ENCODE peak calls at places on chromosomes 7 and 10, in seven cellular contexts. J is GM13977; A is WERI-Rb-1; L is T1000; P is naive thymus-derived CD8-positive, alpha-beta T cell; S is NCI-H1092 treated with DMSO at 0.1 percent for 48 hours; V is GM04504. W is an unnamed sample.

GRCh38 chr10:97028832-97029178 is 157.0 kb downstream of the SLIT1 start:
- DNase-seq in S (no peak), L (no peak), A (no peak), J (no peak), P (no peak), V (no peak), W (no peak)

GRCh38 chr7:44081266-44081748 is 1.0 kb downstream of the POLM start:
- DNase-seq in V (no peak), L (no peak), J (peak; percentile 72), S (no peak), P (peak; percentile 55), A (no peak), W (no peak)

GRCh38 chr7:34488766-34489165 is 169.3 kb upstream of the NPSR1 start:
- DNase-seq in L (no peak), A (no peak), P (no peak), J (no peak), V (no peak), S (no peak), W (no peak)

GRCh38 chr7:150375662-150376521 is 3.2 kb upstream of the ZNF775 start:
- DNase-seq in P (peak; percentile 63), S (no peak), J (no peak), V (no peak), L (no peak), A (no peak), W (no peak)

GRCh38 chr7:86963599-86964230 is 95.7 kb downstream of the ELAPOR2 start:
- DNase-seq in J (no peak), A (no peak), S (no peak), L (no peak), P (no peak), V (peak; percentile 15), W (no peak)

GRCh38 chr7:95547949-95548348 is 48.4 kb downstream of the PDK4 start:
- DNase-seq in P (no peak), J (no peak), L (no peak), S (no peak), V (no peak), A (no peak), W (no peak)

GRCh38 chr7:3892686-3893085 is 591.6 kb downstream of the SDK1 start:
- DNase-seq in P (no peak), L (no peak), S (no peak), V (no peak), J (no peak), A (no peak), W (no peak)

GRCh38 chr10:25191162-25191895 is 16.5 kb downstream of the GPR158 start:
- DNase-seq in L (no peak), S (no peak), V (no peak), A (no peak), J (no peak), P (no peak), W (no peak)

GRCh38 chr10:132929953-132930640 is 12.3 kb downstream of the CFAP46 start:
- DNase-seq in J (peak; percentile 42), V (no peak), P (no peak), L (no peak), A (no peak), S (no peak), W (no peak)

GRCh38 chr10:103548581-103549348 is 55.3 kb downstream of the NEURL1 start:
- DNase-seq in P (no peak), A (no peak), J (no peak), V (no peak), S (peak; percentile 67), L (no peak), W (no peak)

GRCh38 chr10:1368772-1369171 is 312.6 kb downstream of the WDR37 start:
- DNase-seq in J (peak; percentile 69), V (no peak), L (no peak), S (no peak), P (peak; percentile 10), A (peak; percentile 15), W (no peak)

GRCh38 chr10:46547881-46548780 is 8.3 kb downstream of the GPRIN2 start:
- DNase-seq in L (no peak), P (no peak), V (no peak), S (no peak), J (no peak), A (peak; percentile 5), W (no peak)

GRCh38 chr10:1754506-1755177 is 17.3 kb upstream of the ADARB2 start:
- DNase-seq in V (no peak), L (no peak), P (no peak), J (no peak), S (no peak), A (no peak), W (no peak)

GRCh38 chr10:71138126-71138860 is 74.1 kb upstream of the UNC5B start:
- DNase-seq in S (peak; percentile 77), V (no peak), P (no peak), J (no peak), A (no peak), L (no peak), W (no peak)

GRCh38 chr10:73095479-73096021 is 1.1 kb downstream of the P4HA1 start:
- DNase-seq in L (peak; percentile 14), P (peak; percentile 45), V (peak; percentile 53), A (peak; percentile 19), S (peak; percentile 10), J (no peak), W (no peak)

GRCh38 chr7:47931788-47932425 is 16.4 kb downstream of the PKD1L1 start:
- DNase-seq in P (no peak), L (no peak), V (no peak), J (no peak), A (no peak), S (no peak), W (no peak)

GRCh38 chr10:22022257-22023051 is 18.9 kb upstream of the DNAJC1 start:
- DNase-seq in P (peak; percentile 49), A (peak; percentile 37), J (no peak), V (no peak), L (no peak), S (no peak), W (no peak)

GRCh38 chr10:21079330-21079658 is 182.2 kb upstream of the NEBL start:
- DNase-seq in S (no peak), J (no peak), P (no peak), A (no peak), V (no peak), L (no peak), W (no peak)

GRCh38 chr7:16880469-16881034 is 1.2 kb downstream of the AGR3 start:
- DNase-seq in V (no peak), L (no peak), J (no peak), P (no peak), A (no peak), S (no peak), W (no peak)

GRCh38 chr7:3597243-3597642 is 296.2 kb downstream of the SDK1 start:
- DNase-seq in P (no peak), A (no peak), S (no peak), L (no peak), J (no peak), V (no peak), W (no peak)